ENCODE peak calls at places on chromosomes 1 and 21, in ten cellular contexts. D is ovary; Q is stimulated activated naive CD4-positive, alpha-beta T cell; H is activated naive CD4-positive, alpha-beta T cell; M is left ventricle myocardium inferior; U is AG08395; V is mammary epithelial cell; T is HFFc6; R is fibroblast of gingiva; S is activated CD8-positive, alpha-beta memory T cell treated with anti-CD3 and anti-CD28 coated beads for 24 hours. F is an unnamed sample.

GRCh38 chr1:219833214-219833816 is 95.0 kb downstream of the SLC30A10 start:
- DNase-seq in H (no peak), R (no peak), D (no peak), U (no peak), Q (no peak), S (no peak), V (no peak), M (no peak), T (no peak), F (no peak)

GRCh38 chr1:202189012-202189790 is 4.4 kb upstream of the LGR6 start:
- DNase-seq in D (peak; percentile 84), S (peak; percentile 92), V (peak; percentile 32), H (peak; percentile 71), R (peak; percentile 30), U (peak; percentile 45), M (peak; percentile 73), Q (peak; percentile 61), T (peak; percentile 47), F (peak; percentile 59)

GRCh38 chr21:31088196-31088751 is 50.0 kb upstream of the KRTAP19-8 start:
- DNase-seq in Q (peak; percentile 3), R (no peak), H (no peak), V (no peak), S (no peak), D (no peak), U (no peak), T (no peak), M (no peak), F (no peak)

GRCh38 chr1:19338323-19338762 is 26.2 kb downstream of the SLC66A1 start:
- DNase-seq in U (no peak), Q (no peak), H (no peak), M (no peak), D (no peak), R (peak; percentile 21), V (peak; percentile 41), S (no peak), T (no peak), F (no peak)

GRCh38 chr21:33132054-33132453 is 62.1 kb downstream of the OLIG1 start:
- DNase-seq in V (no peak), M (no peak), T (no peak), H (no peak), S (no peak), R (no peak), Q (no peak), D (no peak), U (no peak), F (no peak)

GRCh38 chr1:42815938-42816599 is 853 bp upstream of the ERMAP start:
- DNase-seq in T (no peak), Q (peak; percentile 12), H (no peak), V (peak; percentile 20), U (no peak), R (no peak), S (no peak), M (no peak), D (no peak), F (no peak)

GRCh38 chr1:225431081-225431863 is 3.4 kb upstream of the LBR start:
- DNase-seq in Q (no peak), H (no peak), M (no peak), V (no peak), R (no peak), U (no peak), D (no peak), S (no peak), T (no peak), F (no peak)

GRCh38 chr1:246588322-246588721 is 22.1 kb downstream of the CNST start:
- DNase-seq in D (no peak), V (peak; percentile 59), U (peak; percentile 14), S (no peak), R (no peak), T (peak; percentile 69), H (no peak), M (no peak), Q (no peak), F (no peak)

GRCh38 chr1:65164633-65165032 is 16.6 kb downstream of the AK4 start:
- DNase-seq in S (no peak), M (no peak), U (peak; percentile 30), H (no peak), V (peak; percentile 77), T (no peak), Q (no peak), R (peak; percentile 79), D (no peak), F (no peak)

GRCh38 chr1:152646656-152647055 is 16.5 kb upstream of the LCE2D start:
- DNase-seq in V (no peak), U (no peak), D (no peak), T (no peak), M (no peak), R (no peak), S (no peak), Q (no peak), H (no peak), F (no peak)

GRCh38 chr1:237610157-237610556 is 280.6 kb downstream of the ZP4 start:
- DNase-seq in D (no peak), H (no peak), U (no peak), Q (no peak), M (no peak), V (no peak), T (no peak), R (no peak), S (no peak), F (no peak)

GRCh38 chr1:110548381-110548780 is 29.4 kb upstream of the KCNA10 start:
- DNase-seq in M (no peak), U (peak; percentile 25), V (no peak), H (no peak), R (no peak), D (no peak), S (no peak), Q (no peak), T (no peak), F (no peak)

GRCh38 chr1:24142546-24143431 is at the start of gene IL22RA1:
- DNase-seq in M (peak; percentile 30), S (no peak), R (no peak), V (peak; percentile 76), Q (no peak), H (no peak), D (peak; percentile 58), T (no peak), U (peak; percentile 55), F (no peak)

GRCh38 chr1:109255097-109255651 is 5.8 kb downstream of the CELSR2 start:
- DNase-seq in M (no peak), H (no peak), D (peak; percentile 40), R (no peak), S (no peak), U (no peak), V (no peak), Q (no peak), T (no peak), F (no peak)

GRCh38 chr1:35047188-35047858 is 15.6 kb upstream of the ZMYM6 start:
- DNase-seq in T (peak; percentile 91), V (peak; percentile 74), U (peak; percentile 89), R (peak; percentile 94), S (no peak), M (no peak), Q (no peak), H (no peak), D (no peak), F (no peak)

GRCh38 chr1:20589331-20590312 is 725 bp downstream of the CDA start:
- DNase-seq in R (no peak), M (peak; percentile 62), V (no peak), T (peak; percentile 29), S (no peak), D (peak; percentile 63), Q (no peak), U (peak; percentile 45), H (no peak), F (no peak)

GRCh38 chr1:180848191-180848590 is 64.5 kb upstream of the KIAA1614 start:
- DNase-seq in V (no peak), Q (no peak), R (no peak), M (no peak), H (no peak), U (no peak), D (no peak), T (no peak), S (no peak), F (no peak)

GRCh38 chr1:220925707-220926106 is 46.5 kb downstream of the HLX start:
- DNase-seq in R (no peak), T (peak; percentile 3), U (no peak), Q (no peak), D (no peak), S (no peak), M (no peak), H (no peak), V (peak; percentile 4), F (no peak)